ENCODE peak calls at places on chromosomes 12 and 14, in seven cellular contexts. J, P, H, N, K, Y and L are unnamed samples.
A peak's percentile ranks its signal among the peaks of the same experiment; 100 is the strongest.

GRCh38 chr12:47095446-47096236 is 15.9 kb upstream of the AMIGO2 start:
- DNase-seq in J (no peak), P (no peak), H (peak; percentile 91), N (no peak), K (peak; percentile 42), Y (peak; percentile 63), L (no peak)

GRCh38 chr12:103513875-103514274 is 18.1 kb upstream of the C12orf42 start:
- DNase-seq in J (no peak), P (no peak), H (no peak), N (no peak), K (no peak), Y (no peak), L (no peak)

GRCh38 chr14:75711796-75712211 is 50.8 kb downstream of the TTLL5 start:
- DNase-seq in J (no peak), P (no peak), H (peak; percentile 68), N (peak; percentile 67), K (peak; percentile 84), Y (peak; percentile 87), L (peak; percentile 85)

GRCh38 chr12:117580718-117581062 is 219.3 kb upstream of the NOS1 start:
- DNase-seq in J (peak; percentile 12), P (peak; percentile 56), H (peak; percentile 66), N (peak; percentile 47), K (no peak), Y (no peak), L (peak; percentile 36)

GRCh38 chr14:54672688-54673087 is 105.8 kb downstream of the SAMD4A start:
- DNase-seq in J (no peak), P (no peak), H (no peak), N (no peak), K (no peak), Y (no peak), L (no peak)

GRCh38 chr14:59897757-59898383 is 22.1 kb upstream of the LRRC9 start:
- DNase-seq in J (no peak), P (peak; percentile 28), H (peak; percentile 40), N (no peak), K (peak; percentile 41), Y (peak; percentile 46), L (peak; percentile 42)

GRCh38 chr14:102778616-102779351 is 1.5 kb downstream of the TRAF3 start:
- DNase-seq in J (no peak), P (peak; percentile 25), H (no peak), N (no peak), K (no peak), Y (no peak), L (no peak)

GRCh38 chr12:76300297-76300665 is 47.9 kb downstream of the BBS10 start:
- DNase-seq in J (no peak), P (no peak), H (no peak), N (no peak), K (no peak), Y (no peak), L (no peak)

GRCh38 chr14:71415404-71415690 is 508.1 kb downstream of the PCNX1 start:
- DNase-seq in J (no peak), P (no peak), H (no peak), N (no peak), K (peak; percentile 77), Y (no peak), L (no peak)

GRCh38 chr14:39368261-39368959 is 63.8 kb downstream of the FBXO33 start:
- DNase-seq in J (peak; percentile 13), P (peak; percentile 62), H (peak; percentile 77), N (peak; percentile 50), K (peak; percentile 88), Y (peak; percentile 86), L (peak; percentile 62)

GRCh38 chr12:68865399-68866154 is 57.6 kb downstream of the MDM2 start:
- DNase-seq in J (no peak), P (no peak), H (no peak), N (no peak), K (peak; percentile 13), Y (no peak), L (no peak)

GRCh38 chr12:128909653-128910052 is 56.4 kb downstream of the GLT1D1 start:
- DNase-seq in J (no peak), P (no peak), H (no peak), N (no peak), K (no peak), Y (no peak), L (no peak)

GRCh38 chr14:28773917-28774691 is 7.5 kb downstream of the FOXG1 start:
- DNase-seq in J (no peak), P (no peak), H (peak; percentile 43), N (no peak), K (peak; percentile 52), Y (peak; percentile 74), L (no peak)

GRCh38 chr12:26735249-26735639 is 97.8 kb downstream of the ITPR2 start:
- DNase-seq in J (no peak), P (no peak), H (no peak), N (no peak), K (no peak), Y (no peak), L (no peak)

GRCh38 chr12:28536088-28536487 is 345.8 kb downstream of the CCDC91 start:
- DNase-seq in J (no peak), P (peak; percentile 74), H (no peak), N (no peak), K (peak; percentile 84), Y (no peak), L (no peak)

GRCh38 chr12:31749024-31749704 is 20.3 kb upstream of the AMN1 start:
- DNase-seq in J (peak; percentile 99), P (peak; percentile 99), H (peak; percentile 100), N (peak; percentile 65), K (peak; percentile 91), Y (peak; percentile 88), L (peak; percentile 89)

GRCh38 chr12:118107026-118107425 is 3.2 kb upstream of the VSIG10 start:
- DNase-seq in J (no peak), P (no peak), H (no peak), N (no peak), K (no peak), Y (no peak), L (peak; percentile 25)

GRCh38 chr12:52631264-52631663 is 12.9 kb upstream of the KRT73 start:
- DNase-seq in J (no peak), P (no peak), H (no peak), N (no peak), K (no peak), Y (no peak), L (no peak)

GRCh38 chr14:21978184-21978998 is 304.8 kb upstream of the OR4E1 start:
- DNase-seq in J (peak; percentile 5), P (peak; percentile 51), H (peak; percentile 62), N (no peak), K (peak; percentile 21), Y (no peak), L (peak; percentile 59)

GRCh38 chr14:69320581-69321365 is 60.8 kb downstream of the GALNT16 start:
- DNase-seq in J (no peak), P (no peak), H (no peak), N (no peak), K (no peak), Y (no peak), L (no peak)

GRCh38 chr14:89507926-89508460 is 91.0 kb upstream of the FOXN3 start:
- DNase-seq in J (no peak), P (no peak), H (no peak), N (no peak), K (no peak), Y (no peak), L (peak; percentile 28)

GRCh38 chr12:96698521-96698920 is 208.5 kb upstream of the NEDD1 start:
- DNase-seq in J (no peak), P (no peak), H (peak; percentile 44), N (no peak), K (no peak), Y (no peak), L (no peak)
- TF ChIP-seq CTCF in J (peak; percentile 22), P (no peak), H (peak; percentile 29), N (no peak), K (no peak), Y (no peak), L (peak; percentile 35)

DNA sequence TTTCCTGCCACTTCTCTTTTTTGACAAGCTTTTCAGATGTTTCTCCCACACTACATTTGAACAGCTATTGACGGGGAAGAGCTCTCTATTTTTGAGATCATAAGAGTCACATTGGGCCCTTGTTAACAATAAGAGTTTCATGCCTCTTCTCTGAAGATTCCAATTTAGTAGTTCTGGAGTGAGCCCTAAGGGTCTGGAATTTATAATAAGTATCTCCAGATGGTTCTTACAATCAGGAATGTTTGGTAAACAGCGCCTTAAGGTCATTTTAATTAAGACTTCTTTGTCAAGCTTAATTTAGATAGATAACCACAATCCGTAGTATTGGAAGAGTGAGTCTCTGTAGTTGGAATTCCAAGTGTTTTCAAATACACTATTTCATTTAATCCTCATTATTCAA is 60.6 kb upstream of the HECTD1 start:
- DNase-seq in J (no peak), P (no peak), H (no peak), N (no peak), K (no peak), Y (no peak), L (no peak)
- TF ChIP-seq CTCF in J (no peak), P (no peak), H (no peak), N (no peak), K (no peak), Y (no peak), L (no peak)

GRCh38 chr12:96047621-96048211 is 12.3 kb upstream of the LTA4H start:
- DNase-seq in J (peak; percentile 66), P (peak; percentile 97), H (peak; percentile 74), N (peak; percentile 35), K (peak; percentile 61), Y (peak; percentile 37), L (peak; percentile 62)

GRCh38 chr12:96046543-96047137 is 11.3 kb upstream of the LTA4H start:
- DNase-seq in J (no peak), P (no peak), H (no peak), N (no peak), K (no peak), Y (no peak), L (no peak)

GRCh38 chr12:96045566-96045965 is 10.2 kb upstream of the LTA4H start:
- DNase-seq in J (no peak), P (peak; percentile 30), H (no peak), N (no peak), K (no peak), Y (no peak), L (no peak)

GRCh38 chr12:96048392-96048969 is 13.1 kb upstream of the LTA4H start:
- DNase-seq in J (no peak), P (no peak), H (peak; percentile 37), N (no peak), K (no peak), Y (no peak), L (no peak)

GRCh38 chr12:96047151-96047620 is 11.8 kb upstream of the LTA4H start:
- DNase-seq in J (no peak), P (no peak), H (no peak), N (no peak), K (no peak), Y (no peak), L (no peak)
- TF ChIP-seq CTCF in J (no peak), P (no peak), H (no peak), N (no peak), K (no peak), Y (no peak), L (no peak)

DNA sequence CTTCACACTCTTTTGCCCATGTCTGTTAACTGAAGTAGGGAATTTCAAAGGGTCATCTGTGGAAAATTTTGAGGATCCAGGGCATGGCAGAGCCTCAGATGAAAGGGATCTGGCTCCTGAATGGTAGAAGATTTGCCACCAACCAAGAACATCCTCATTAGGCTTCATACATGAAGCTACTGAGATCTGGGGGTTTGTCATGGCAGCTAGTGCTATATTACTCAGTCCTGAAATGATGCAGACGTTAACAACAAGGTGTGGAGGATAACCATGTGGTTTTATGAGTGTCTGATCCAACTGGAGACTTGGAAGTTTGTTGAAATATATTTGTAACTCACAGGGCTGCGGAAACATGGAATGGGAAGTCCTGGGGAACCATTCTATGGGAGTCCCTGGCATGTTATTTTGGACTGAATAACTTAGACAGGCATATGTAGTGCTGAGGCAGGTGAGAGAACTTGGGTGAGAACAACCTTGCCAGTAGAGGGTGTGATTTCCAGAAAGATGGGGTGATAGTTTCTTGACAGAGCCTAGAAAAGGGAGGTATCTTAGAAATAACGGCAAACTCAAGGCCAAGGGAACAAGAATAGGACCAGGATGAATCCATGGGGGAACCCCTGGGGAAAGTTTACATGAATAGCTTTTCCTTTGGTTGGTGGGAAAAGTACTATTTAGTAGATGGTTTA is 42.0 kb upstream of the C12orf75 start:
- DNase-seq in J (no peak), P (no peak), H (no peak), N (no peak), K (no peak), Y (no peak), L (no peak)
- TF ChIP-seq CTCF in J (no peak), P (no peak), H (peak; percentile 14), N (no peak), K (no peak), Y (no peak), L (no peak)